ENCODE peak calls at places on chromosomes 1 and 21, in nine cellular contexts. E is IMR-90, H is upper lobe of left lung, B is neural progenitor cell, O is mammary epithelial cell, U is HCT116, T is astrocyte, I is kidney, X is gastrocnemius medialis. Z is an unnamed sample.

GRCh38 chr1:229640455-229640854 is 14.4 kb downstream of the URB2 start:
- DNase-seq in E (no peak), H (no peak), B (peak; percentile 9), O (no peak), U (no peak), T (no peak), I (no peak), X (no peak), Z (no peak)

GRCh38 chr1:29210278-29211085 is 20.3 kb downstream of the MECR start:
- DNase-seq in E (no peak), H (no peak), B (no peak), O (no peak), U (no peak), T (no peak), I (no peak), X (no peak), Z (no peak)

GRCh38 chr1:56683569-56683968 is 38.5 kb downstream of the PRKAA2 start:
- DNase-seq in E (no peak), H (no peak), B (no peak), O (no peak), U (no peak), T (no peak), I (no peak), X (no peak), Z (no peak)

GRCh38 chr1:171357179-171357578 is 43.2 kb downstream of the FMO4 start:
- DNase-seq in E (no peak), H (no peak), B (no peak), O (no peak), U (no peak), T (no peak), I (no peak), X (no peak), Z (no peak)

GRCh38 chr1:117147856-117148588 is 26.5 kb upstream of the TRIM45 start:
- DNase-seq in E (peak; percentile 80), H (no peak), B (no peak), O (peak; percentile 70), U (no peak), T (peak; percentile 49), I (no peak), X (no peak), Z (no peak)

GRCh38 chr1:204323887-204324286 is 35.8 kb downstream of the PLEKHA6 start:
- DNase-seq in E (peak; percentile 88), H (no peak), B (no peak), O (peak; percentile 80), U (no peak), T (peak; percentile 65), I (no peak), X (no peak), Z (no peak)

GRCh38 chr21:27076035-27076434 is 109.1 kb upstream of the ADAMTS5 start:
- DNase-seq in E (peak; percentile 11), H (no peak), B (no peak), O (no peak), U (no peak), T (no peak), I (no peak), X (no peak), Z (no peak)

GRCh38 chr1:59924653-59925052 is 1.9 kb downstream of the CYP2J2 start:
- DNase-seq in E (no peak), H (no peak), B (no peak), O (no peak), U (no peak), T (no peak), I (no peak), X (no peak), Z (no peak)

GRCh38 chr1:226875641-226876295 is 5.4 kb downstream of the PSEN2 start:
- DNase-seq in E (peak; percentile 51), H (peak; percentile 41), B (peak; percentile 28), O (no peak), U (peak; percentile 48), T (peak; percentile 47), I (no peak), X (no peak), Z (no peak)

GRCh38 chr1:82836246-82836645 is 1035.5 kb downstream of the ADGRL2 start:
- DNase-seq in E (no peak), H (no peak), B (no peak), O (no peak), U (no peak), T (no peak), I (no peak), X (no peak), Z (no peak)

GRCh38 chr1:3577711-3578432 is 33.4 kb downstream of the MEGF6 start:
- DNase-seq in E (peak; percentile 18), H (peak; percentile 65), B (no peak), O (no peak), U (no peak), T (peak; percentile 81), I (no peak), X (no peak), Z (no peak)

GRCh38 chr1:229900220-229900619 is 166.8 kb upstream of the GALNT2 start:
- DNase-seq in E (no peak), H (no peak), B (no peak), O (no peak), U (no peak), T (no peak), I (no peak), X (no peak), Z (no peak)

GRCh38 chr1:85243336-85243735 is 16.1 kb downstream of the C1orf52 start:
- DNase-seq in E (peak; percentile 34), H (no peak), B (peak; percentile 6), O (no peak), U (no peak), T (no peak), I (no peak), X (no peak), Z (no peak)

GRCh38 chr1:13605159-13605558 is 21.5 kb downstream of the PDPN start:
- DNase-seq in E (peak; percentile 36), H (no peak), B (no peak), O (peak; percentile 52), U (no peak), T (peak; percentile 89), I (no peak), X (peak; percentile 52), Z (no peak)

GRCh38 chr1:38114231-38114630 is 67.6 kb upstream of the POU3F1 start:
- DNase-seq in E (no peak), H (no peak), B (no peak), O (no peak), U (no peak), T (peak; percentile 41), I (no peak), X (no peak), Z (no peak)

GRCh38 chr1:225746361-225747179 is 31.1 kb upstream of the SRP9 start:
- DNase-seq in E (peak; percentile 90), H (peak; percentile 72), B (peak; percentile 81), O (peak; percentile 82), U (peak; percentile 51), T (peak; percentile 92), I (peak; percentile 87), X (peak; percentile 66), Z (peak; percentile 69)

GRCh38 chr1:8463144-8463927 is 145.4 kb downstream of the SLC45A1 start:
- DNase-seq in E (peak; percentile 89), H (no peak), B (no peak), O (no peak), U (no peak), T (peak; percentile 72), I (no peak), X (no peak), Z (no peak)

GRCh38 chr1:204896787-204897469 is 26.3 kb downstream of the NFASC start:
- DNase-seq in E (no peak), H (no peak), B (no peak), O (no peak), U (no peak), T (no peak), I (no peak), X (no peak), Z (no peak)

GRCh38 chr1:3170566-3171453 is 101.8 kb downstream of the PRDM16 start:
- DNase-seq in E (no peak), H (peak; percentile 93), B (peak; percentile 62), O (no peak), U (no peak), T (peak; percentile 39), I (peak; percentile 92), X (peak; percentile 57), Z (peak; percentile 83)

GRCh38 chr1:51548986-51549619 is 30.0 kb upstream of the EPS15 start:
- DNase-seq in E (no peak), H (no peak), B (no peak), O (no peak), U (no peak), T (no peak), I (no peak), X (no peak), Z (no peak)

GRCh38 chr1:84757301-84757700 is 67.0 kb upstream of the SSX2IP start:
- DNase-seq in E (no peak), H (no peak), B (no peak), O (no peak), U (no peak), T (no peak), I (no peak), X (no peak), Z (no peak)

GRCh38 chr1:9038338-9038650 is 12.1 kb upstream of the SLC2A7 start:
- DNase-seq in E (no peak), H (no peak), B (no peak), O (no peak), U (no peak), T (no peak), I (peak; percentile 50), X (no peak), Z (no peak)

GRCh38 chr1:156705918-156706646 is 699 bp upstream of the CRABP2 start:
- DNase-seq in E (peak; percentile 34), H (peak; percentile 89), B (peak; percentile 94), O (no peak), U (no peak), T (no peak), I (peak; percentile 79), X (peak; percentile 36), Z (peak; percentile 60)

GRCh38 chr1:16984717-16985116 is 4.3 kb upstream of the MFAP2 start:
- DNase-seq in E (peak; percentile 85), H (no peak), B (no peak), O (peak; percentile 92), U (no peak), T (peak; percentile 93), I (no peak), X (peak; percentile 31), Z (peak; percentile 65)
- H3K27ac ChIP-seq in E (no peak overlapping the region), H (peak overlapping the region; percentile 40), B (no peak overlapping the region), O (peak overlapping the region; percentile 26), U (peak overlapping the region; percentile 10), T (peak overlapping the region; percentile 63), I (no peak overlapping the region), X (no peak overlapping the region), Z (peak overlapping the region; percentile 14)

GRCh38 chr21:43751955-43752591 is 24.0 kb downstream of the CSTB start:
- DNase-seq in E (no peak), H (peak; percentile 62), B (no peak), O (no peak), U (no peak), T (no peak), I (no peak), X (no peak), Z (no peak)
- H3K36me3 ChIP-seq in E (peaks cover 88% of the 10 kb centered on the region), H (peaks cover 4% of the 10 kb centered on the region), B (no peaks in the 10 kb centered on the region), O (peaks cover 7% of the 10 kb centered on the region), U (peaks cover 21% of the 10 kb centered on the region), T (peaks cover 11% of the 10 kb centered on the region), I (peaks cover 18% of the 10 kb centered on the region), X (no peaks in the 10 kb centered on the region), Z (peaks cover 85% of the 10 kb centered on the region)

GRCh38 chr1:18926315-18927081 is 24.1 kb upstream of the ALDH4A1 start:
- DNase-seq in E (peak; percentile 96), H (no peak), B (no peak), O (peak; percentile 97), U (peak; percentile 93), T (peak; percentile 93), I (peak; percentile 91), X (peak; percentile 38), Z (peak; percentile 61)
- TF ChIP-seq CTCF in E (no peak), H (no peak), B (no peak), O (no peak), U (no peak), T (no peak), I (no peak), X (no peak), Z (no peak)

GRCh38 chr1:44310006-44310405 is 45.1 kb downstream of the ERI3 start:
- DNase-seq in E (no peak), H (no peak), B (no peak), O (no peak), U (no peak), T (no peak), I (no peak), X (no peak), Z (no peak)
- H3K27ac ChIP-seq in E (no peak overlapping the region), H (no peak overlapping the region), B (no peak overlapping the region), O (no peak overlapping the region), U (no peak overlapping the region), T (no peak overlapping the region), I (no peak overlapping the region), X (no peak overlapping the region), Z (no peak overlapping the region)